ENCODE peak calls at places on chromosomes 2 and 18, in nine cellular contexts. K, H, Z, J, I, Q, L, G and T are unnamed samples.

GRCh38 chr2:174493549-174494331 is 6.9 kb upstream of the GPR155 start:
- DNase-seq in G (no peak), J (no peak), I (no peak), H (no peak), Z (no peak), Q (no peak), K (no peak), L (no peak), T (no peak)

GRCh38 chr2:217666338-217666737 is 336.5 kb downstream of the TNS1 start:
- DNase-seq in Q (no peak), L (peak), H (no peak), I (no peak), J (no peak), Z (no peak), K (peak), G (no peak), T (no peak)

GRCh38 chr2:118345465-118345864 is 257.2 kb downstream of the INSIG2 start:
- DNase-seq in L (no peak), Q (no peak), G (no peak), H (no peak), Z (no peak), J (no peak), I (no peak), K (no peak), T (no peak)

GRCh38 chr18:45324489-45325111 is 290.7 kb upstream of the SLC14A2 start:
- DNase-seq in K (no peak), G (no peak), J (peak), Q (peak), Z (peak), H (no peak), I (no peak), L (peak), T (no peak)

GRCh38 chr2:1960761-1961160 is 216.4 kb upstream of the PXDN start:
- DNase-seq in G (no peak), K (no peak), L (no peak), Z (no peak), J (no peak), H (no peak), I (no peak), Q (no peak), T (no peak)

GRCh38 chr2:120626566-120626965 is 109.1 kb upstream of the GLI2 start:
- DNase-seq in J (no peak), G (no peak), L (no peak), I (no peak), H (no peak), Z (no peak), K (no peak), Q (no peak), T (no peak)

GRCh38 chr2:129748653-129749052 is 230.8 kb upstream of the RAB6C start:
- DNase-seq in K (no peak), Q (no peak), J (no peak), Z (no peak), L (no peak), H (no peak), G (no peak), I (no peak), T (peak)

GRCh38 chr18:52636536-52636935 is 296.5 kb downstream of the DCC start:
- DNase-seq in Z (no peak), I (no peak), Q (no peak), K (no peak), J (peak), G (no peak), L (no peak), H (no peak), T (peak)

GRCh38 chr2:159506764-159507406 is 109.5 kb downstream of the BAZ2B start:
- DNase-seq in G (no peak), Q (no peak), J (no peak), H (no peak), Z (peak), I (peak), K (peak), L (peak), T (peak)

GRCh38 chr2:127570282-127571250 is 35.1 kb downstream of the MYO7B start:
- DNase-seq in H (no peak), Q (no peak), K (peak), L (peak), I (no peak), J (no peak), G (no peak), Z (peak), T (no peak)

GRCh38 chr18:51160646-51161045 is 36.8 kb downstream of the MEX3C start:
- DNase-seq in G (no peak), H (no peak), K (no peak), Z (no peak), Q (no peak), I (peak), J (no peak), L (no peak), T (no peak)

GRCh38 chr2:188367164-188367563 is 75.5 kb downstream of the GULP1 start:
- DNase-seq in J (no peak), G (no peak), K (no peak), I (no peak), Q (no peak), L (no peak), H (no peak), Z (no peak), T (no peak)

GRCh38 chr2:107990718-107991117 is 4.4 kb downstream of the SLC5A7 start:
- DNase-seq in Z (no peak), Q (no peak), L (no peak), G (no peak), H (no peak), I (no peak), J (no peak), K (no peak), T (no peak)

GRCh38 chr18:48929951-48930713 is 20.6 kb downstream of the SMAD7 start:
- DNase-seq in K (peak), Q (no peak), G (peak), Z (peak), L (peak), J (no peak), H (no peak), I (no peak), T (no peak)

GRCh38 chr18:61742555-61743429 is 150.0 kb downstream of the RNF152 start:
- DNase-seq in J (no peak), H (no peak), L (peak), G (no peak), Z (no peak), K (no peak), Q (no peak), I (no peak), T (no peak)

GRCh38 chr2:85095094-85095493 is 38.1 kb upstream of the TCF7L1 start:
- DNase-seq in Z (peak), I (no peak), L (peak), H (no peak), Q (no peak), J (no peak), G (no peak), K (peak), T (peak)

GRCh38 chr2:176095421-176095820 is 2.9 kb downstream of the HOXD13 start:
- DNase-seq in L (no peak), Z (no peak), I (no peak), K (no peak), J (no peak), Q (no peak), H (no peak), G (no peak), T (no peak)

GRCh38 chr2:215391531-215391930 is 44.3 kb downstream of the FN1 start:
- DNase-seq in G (no peak), K (no peak), H (no peak), Q (no peak), I (no peak), J (no peak), L (no peak), Z (no peak), T (no peak)

GRCh38 chr2:236904389-236905263 is 181.1 kb upstream of the COPS8 start:
- DNase-seq in Q (no peak), H (no peak), Z (no peak), I (no peak), L (no peak), G (no peak), J (no peak), K (no peak), T (no peak)

GRCh38 chr18:24322594-24323136 is 75.0 kb downstream of the OSBPL1A start:
- DNase-seq in L (peak), I (peak), H (no peak), Z (no peak), G (no peak), K (peak), J (no peak), Q (no peak), T (no peak)

GRCh38 chr2:42310007-42310511 is 51.0 kb downstream of the COX7A2L start:
- DNase-seq in Q (no peak), I (no peak), K (no peak), L (no peak), Z (no peak), J (no peak), H (no peak), G (no peak), T (no peak)

GRCh38 chr2:78992451-78992806 is 33.1 kb upstream of the REG3G start:
- DNase-seq in J (peak), L (peak), Z (no peak), Q (no peak), I (no peak), K (no peak), H (no peak), G (peak), T (no peak)

GRCh38 chr2:119749405-119750066 is 10.2 kb upstream of the PTPN4 start:
- DNase-seq in Z (peak), K (peak), H (no peak), Q (no peak), L (peak), G (no peak), I (peak), J (no peak), T (peak)

GRCh38 chr2:17850151-17850550 is 28.3 kb upstream of the KCNS3 start:
- DNase-seq in L (no peak), K (no peak), Z (no peak), G (no peak), H (no peak), Q (no peak), J (no peak), I (no peak), T (no peak)

GRCh38 chr2:239520811-239521517 is 120.1 kb upstream of the HDAC4 start:
- DNase-seq in G (no peak), H (no peak), I (no peak), J (no peak), Q (no peak), L (no peak), Z (no peak), K (no peak), T (no peak)

GRCh38 chr18:36179562-36180334 is 7.5 kb upstream of the MOCOS start:
- DNase-seq in H (no peak), I (peak), J (no peak), K (peak), L (peak), Q (peak), G (no peak), Z (peak), T (peak)

GRCh38 chr18:2657043-2657512 is 1.6 kb downstream of the SMCHD1 start:
- DNase-seq in Q (no peak), G (no peak), I (peak), K (peak), J (no peak), Z (no peak), L (peak), H (no peak), T (no peak)

GRCh38 chr2:120736202-120736954 is 710 bp downstream of the GLI2 start:
- DNase-seq in Q (peak), I (peak), L (peak), J (peak), Z (no peak), H (no peak), G (no peak), K (no peak), T (peak)

GRCh38 chr2:207290833-207291232 is 125.1 kb upstream of the KLF7 start:
- DNase-seq in H (no peak), L (no peak), J (no peak), Z (no peak), Q (no peak), G (no peak), K (no peak), I (no peak), T (no peak)

GRCh38 chr2:118169359-118170005 is 81.2 kb downstream of the INSIG2 start:
- DNase-seq in I (no peak), K (peak), L (no peak), G (no peak), Z (no peak), H (no peak), Q (peak), J (no peak), T (peak)

GRCh38 chr18:46480187-46480586 is 176.8 kb downstream of the LOXHD1 start:
- DNase-seq in Q (no peak), L (no peak), Z (no peak), H (no peak), J (no peak), I (no peak), G (no peak), K (no peak), T (no peak)